ENCODE peak calls at places on chromosomes 11 and 22, in ten cellular contexts. One of them, this sample, is unnamed.
A peak's percentile ranks its signal among the peaks of the same experiment; 100 is the strongest.

GRCh38 chr22:25404923-25405853 is 159.3 kb upstream of the GRK3 start:
- DNase-seq in activated CD4-positive, alpha-beta T cell treated with anti-CD3 and anti-CD28 coated beads for 24 hours: peak; percentile 49
- DNase-seq in EL: peak; percentile 75
- DNase-seq in stimulated activated CD8-positive, alpha-beta memory T cell treated with anti-CD3 and anti-CD28 coated beads, Interleukin-7, amount 100 ng/mL, for 48 hours: peak; percentile 46
- DNase-seq in mammary epithelial cell: peak; percentile 58
- DNase-seq in AG09309: no peak
- DNase-seq in cardiac muscle cell: peak; percentile 82
- DNase-seq in effector memory CD8-positive, alpha-beta T cell: peak; percentile 52
- DNase-seq in fibroblast of the aortic adventitia: peak; percentile 61
- DNase-seq in activated T-cell treated with anti-CD3 and anti-CD28 coated beads for 1 hour: peak; percentile 51
- DNase-seq in this sample: no peak

GRCh38 chr11:62575156-62575555 is 1.5 kb upstream of the EEF1G start:
- DNase-seq in fibroblast of the aortic adventitia: no peak
- DNase-seq in activated CD4-positive, alpha-beta T cell treated with anti-CD3 and anti-CD28 coated beads for 24 hours: no peak
- DNase-seq in AG09309: no peak
- DNase-seq in mammary epithelial cell: no peak
- DNase-seq in EL: no peak
- DNase-seq in activated T-cell treated with anti-CD3 and anti-CD28 coated beads for 1 hour: no peak
- DNase-seq in effector memory CD8-positive, alpha-beta T cell: no peak
- DNase-seq in cardiac muscle cell: no peak
- DNase-seq in stimulated activated CD8-positive, alpha-beta memory T cell treated with anti-CD3 and anti-CD28 coated beads, Interleukin-7, amount 100 ng/mL, for 48 hours: no peak
- DNase-seq in this sample: no peak

GRCh38 chr11:20002312-20003216 is 157.7 kb downstream of the DBX1 start:
- DNase-seq in activated CD4-positive, alpha-beta T cell treated with anti-CD3 and anti-CD28 coated beads for 24 hours: no peak
- DNase-seq in cardiac muscle cell: no peak
- DNase-seq in mammary epithelial cell: no peak
- DNase-seq in AG09309: no peak
- DNase-seq in EL: no peak
- DNase-seq in activated T-cell treated with anti-CD3 and anti-CD28 coated beads for 1 hour: no peak
- DNase-seq in stimulated activated CD8-positive, alpha-beta memory T cell treated with anti-CD3 and anti-CD28 coated beads, Interleukin-7, amount 100 ng/mL, for 48 hours: no peak
- DNase-seq in fibroblast of the aortic adventitia: no peak
- DNase-seq in effector memory CD8-positive, alpha-beta T cell: no peak
- DNase-seq in this sample: no peak

GRCh38 chr11:17528906-17529813 is 15.1 kb downstream of the USH1C start:
- DNase-seq in fibroblast of the aortic adventitia: no peak
- DNase-seq in effector memory CD8-positive, alpha-beta T cell: no peak
- DNase-seq in activated T-cell treated with anti-CD3 and anti-CD28 coated beads for 1 hour: no peak
- DNase-seq in activated CD4-positive, alpha-beta T cell treated with anti-CD3 and anti-CD28 coated beads for 24 hours: no peak
- DNase-seq in stimulated activated CD8-positive, alpha-beta memory T cell treated with anti-CD3 and anti-CD28 coated beads, Interleukin-7, amount 100 ng/mL, for 48 hours: no peak
- DNase-seq in AG09309: no peak
- DNase-seq in mammary epithelial cell: no peak
- DNase-seq in EL: peak; percentile 11
- DNase-seq in cardiac muscle cell: no peak
- DNase-seq in this sample: no peak

GRCh38 chr11:80383655-80384054 is 942.8 kb upstream of the TENM4 start:
- DNase-seq in stimulated activated CD8-positive, alpha-beta memory T cell treated with anti-CD3 and anti-CD28 coated beads, Interleukin-7, amount 100 ng/mL, for 48 hours: no peak
- DNase-seq in activated T-cell treated with anti-CD3 and anti-CD28 coated beads for 1 hour: no peak
- DNase-seq in AG09309: no peak
- DNase-seq in fibroblast of the aortic adventitia: no peak
- DNase-seq in mammary epithelial cell: no peak
- DNase-seq in EL: no peak
- DNase-seq in cardiac muscle cell: peak; percentile 18
- DNase-seq in activated CD4-positive, alpha-beta T cell treated with anti-CD3 and anti-CD28 coated beads for 24 hours: no peak
- DNase-seq in effector memory CD8-positive, alpha-beta T cell: no peak
- DNase-seq in this sample: no peak

GRCh38 chr11:6926208-6927029 is at the start of gene ZNF215:
- DNase-seq in mammary epithelial cell: peak; percentile 88
- DNase-seq in activated CD4-positive, alpha-beta T cell treated with anti-CD3 and anti-CD28 coated beads for 24 hours: no peak
- DNase-seq in effector memory CD8-positive, alpha-beta T cell: no peak
- DNase-seq in activated T-cell treated with anti-CD3 and anti-CD28 coated beads for 1 hour: no peak
- DNase-seq in AG09309: peak; percentile 40
- DNase-seq in stimulated activated CD8-positive, alpha-beta memory T cell treated with anti-CD3 and anti-CD28 coated beads, Interleukin-7, amount 100 ng/mL, for 48 hours: peak; percentile 30
- DNase-seq in EL: peak; percentile 94
- DNase-seq in cardiac muscle cell: peak; percentile 78
- DNase-seq in fibroblast of the aortic adventitia: peak; percentile 70
- DNase-seq in this sample: peak; percentile 45

GRCh38 chr22:23062616-23063538 is 7.4 kb upstream of the GNAZ start:
- DNase-seq in mammary epithelial cell: no peak
- DNase-seq in cardiac muscle cell: no peak
- DNase-seq in stimulated activated CD8-positive, alpha-beta memory T cell treated with anti-CD3 and anti-CD28 coated beads, Interleukin-7, amount 100 ng/mL, for 48 hours: no peak
- DNase-seq in activated CD4-positive, alpha-beta T cell treated with anti-CD3 and anti-CD28 coated beads for 24 hours: no peak
- DNase-seq in activated T-cell treated with anti-CD3 and anti-CD28 coated beads for 1 hour: no peak
- DNase-seq in EL: no peak
- DNase-seq in fibroblast of the aortic adventitia: no peak
- DNase-seq in AG09309: no peak
- DNase-seq in effector memory CD8-positive, alpha-beta T cell: no peak
- DNase-seq in this sample: no peak

GRCh38 chr11:103637250-103637649 is 399.2 kb upstream of the DDI1 start:
- DNase-seq in activated CD4-positive, alpha-beta T cell treated with anti-CD3 and anti-CD28 coated beads for 24 hours: no peak
- DNase-seq in fibroblast of the aortic adventitia: peak; percentile 64
- DNase-seq in activated T-cell treated with anti-CD3 and anti-CD28 coated beads for 1 hour: no peak
- DNase-seq in AG09309: no peak
- DNase-seq in EL: peak; percentile 38
- DNase-seq in effector memory CD8-positive, alpha-beta T cell: no peak
- DNase-seq in cardiac muscle cell: no peak
- DNase-seq in stimulated activated CD8-positive, alpha-beta memory T cell treated with anti-CD3 and anti-CD28 coated beads, Interleukin-7, amount 100 ng/mL, for 48 hours: no peak
- DNase-seq in mammary epithelial cell: no peak
- DNase-seq in this sample: no peak

GRCh38 chr11:73591050-73591449 is 6.9 kb downstream of the FAM168A start:
- DNase-seq in effector memory CD8-positive, alpha-beta T cell: no peak
- DNase-seq in cardiac muscle cell: no peak
- DNase-seq in stimulated activated CD8-positive, alpha-beta memory T cell treated with anti-CD3 and anti-CD28 coated beads, Interleukin-7, amount 100 ng/mL, for 48 hours: no peak
- DNase-seq in mammary epithelial cell: no peak
- DNase-seq in AG09309: no peak
- DNase-seq in EL: no peak
- DNase-seq in activated T-cell treated with anti-CD3 and anti-CD28 coated beads for 1 hour: no peak
- DNase-seq in activated CD4-positive, alpha-beta T cell treated with anti-CD3 and anti-CD28 coated beads for 24 hours: no peak
- DNase-seq in fibroblast of the aortic adventitia: no peak
- DNase-seq in this sample: no peak

GRCh38 chr11:103862049-103862826 is 174.2 kb upstream of the DDI1 start:
- DNase-seq in mammary epithelial cell: no peak
- DNase-seq in effector memory CD8-positive, alpha-beta T cell: no peak
- DNase-seq in fibroblast of the aortic adventitia: no peak
- DNase-seq in activated CD4-positive, alpha-beta T cell treated with anti-CD3 and anti-CD28 coated beads for 24 hours: no peak
- DNase-seq in cardiac muscle cell: no peak
- DNase-seq in EL: no peak
- DNase-seq in activated T-cell treated with anti-CD3 and anti-CD28 coated beads for 1 hour: no peak
- DNase-seq in stimulated activated CD8-positive, alpha-beta memory T cell treated with anti-CD3 and anti-CD28 coated beads, Interleukin-7, amount 100 ng/mL, for 48 hours: no peak
- DNase-seq in AG09309: no peak
- DNase-seq in this sample: no peak

GRCh38 chr11:15800121-15800800 is 556.1 kb downstream of the SOX6 start:
- DNase-seq in mammary epithelial cell: peak; percentile 87
- DNase-seq in activated T-cell treated with anti-CD3 and anti-CD28 coated beads for 1 hour: no peak
- DNase-seq in cardiac muscle cell: no peak
- DNase-seq in effector memory CD8-positive, alpha-beta T cell: no peak
- DNase-seq in EL: peak; percentile 82
- DNase-seq in AG09309: peak; percentile 53
- DNase-seq in fibroblast of the aortic adventitia: peak; percentile 87
- DNase-seq in activated CD4-positive, alpha-beta T cell treated with anti-CD3 and anti-CD28 coated beads for 24 hours: no peak
- DNase-seq in stimulated activated CD8-positive, alpha-beta memory T cell treated with anti-CD3 and anti-CD28 coated beads, Interleukin-7, amount 100 ng/mL, for 48 hours: no peak
- DNase-seq in this sample: no peak

GRCh38 chr11:101470881-101471535 is 112.8 kb downstream of the TRPC6 start:
- DNase-seq in mammary epithelial cell: peak; percentile 23
- DNase-seq in AG09309: no peak
- DNase-seq in EL: peak; percentile 44
- DNase-seq in fibroblast of the aortic adventitia: no peak
- DNase-seq in stimulated activated CD8-positive, alpha-beta memory T cell treated with anti-CD3 and anti-CD28 coated beads, Interleukin-7, amount 100 ng/mL, for 48 hours: no peak
- DNase-seq in activated T-cell treated with anti-CD3 and anti-CD28 coated beads for 1 hour: no peak
- DNase-seq in effector memory CD8-positive, alpha-beta T cell: no peak
- DNase-seq in activated CD4-positive, alpha-beta T cell treated with anti-CD3 and anti-CD28 coated beads for 24 hours: no peak
- DNase-seq in cardiac muscle cell: no peak
- DNase-seq in this sample: no peak

GRCh38 chr22:32700186-32700882 is 101.2 kb upstream of the TIMP3 start:
- DNase-seq in AG09309: no peak
- DNase-seq in fibroblast of the aortic adventitia: peak; percentile 75
- DNase-seq in cardiac muscle cell: no peak
- DNase-seq in effector memory CD8-positive, alpha-beta T cell: no peak
- DNase-seq in mammary epithelial cell: no peak
- DNase-seq in activated CD4-positive, alpha-beta T cell treated with anti-CD3 and anti-CD28 coated beads for 24 hours: no peak
- DNase-seq in EL: peak; percentile 65
- DNase-seq in stimulated activated CD8-positive, alpha-beta memory T cell treated with anti-CD3 and anti-CD28 coated beads, Interleukin-7, amount 100 ng/mL, for 48 hours: no peak
- DNase-seq in activated T-cell treated with anti-CD3 and anti-CD28 coated beads for 1 hour: no peak
- DNase-seq in this sample: no peak

GRCh38 chr11:82978422-82979099 is 77.0 kb downstream of the DDIAS start:
- DNase-seq in effector memory CD8-positive, alpha-beta T cell: no peak
- DNase-seq in cardiac muscle cell: no peak
- DNase-seq in stimulated activated CD8-positive, alpha-beta memory T cell treated with anti-CD3 and anti-CD28 coated beads, Interleukin-7, amount 100 ng/mL, for 48 hours: no peak
- DNase-seq in fibroblast of the aortic adventitia: peak; percentile 69
- DNase-seq in EL: peak; percentile 85
- DNase-seq in activated CD4-positive, alpha-beta T cell treated with anti-CD3 and anti-CD28 coated beads for 24 hours: no peak
- DNase-seq in mammary epithelial cell: peak; percentile 89
- DNase-seq in AG09309: peak; percentile 63
- DNase-seq in activated T-cell treated with anti-CD3 and anti-CD28 coated beads for 1 hour: no peak
- DNase-seq in this sample: no peak

GRCh38 chr11:12724301-12725046 is 50.3 kb downstream of the TEAD1 start:
- DNase-seq in activated CD4-positive, alpha-beta T cell treated with anti-CD3 and anti-CD28 coated beads for 24 hours: no peak
- DNase-seq in activated T-cell treated with anti-CD3 and anti-CD28 coated beads for 1 hour: no peak
- DNase-seq in effector memory CD8-positive, alpha-beta T cell: no peak
- DNase-seq in fibroblast of the aortic adventitia: peak; percentile 85
- DNase-seq in EL: peak; percentile 96
- DNase-seq in stimulated activated CD8-positive, alpha-beta memory T cell treated with anti-CD3 and anti-CD28 coated beads, Interleukin-7, amount 100 ng/mL, for 48 hours: no peak
- DNase-seq in AG09309: no peak
- DNase-seq in mammary epithelial cell: peak; percentile 92
- DNase-seq in cardiac muscle cell: no peak
- DNase-seq in this sample: peak; percentile 84

GRCh38 chr11:3109921-3110706 is 52.9 kb upstream of the CARS1 start:
- DNase-seq in stimulated activated CD8-positive, alpha-beta memory T cell treated with anti-CD3 and anti-CD28 coated beads, Interleukin-7, amount 100 ng/mL, for 48 hours: peak; percentile 14
- DNase-seq in cardiac muscle cell: peak; percentile 56
- DNase-seq in activated CD4-positive, alpha-beta T cell treated with anti-CD3 and anti-CD28 coated beads for 24 hours: peak; percentile 3
- DNase-seq in effector memory CD8-positive, alpha-beta T cell: peak; percentile 41
- DNase-seq in activated T-cell treated with anti-CD3 and anti-CD28 coated beads for 1 hour: peak; percentile 12
- DNase-seq in fibroblast of the aortic adventitia: peak; percentile 23
- DNase-seq in mammary epithelial cell: peak; percentile 34
- DNase-seq in EL: peak; percentile 39
- DNase-seq in AG09309: no peak
- DNase-seq in this sample: no peak

GRCh38 chr11:134785660-134786284 is 373.7 kb upstream of the B3GAT1 start:
- DNase-seq in cardiac muscle cell: no peak
- DNase-seq in mammary epithelial cell: no peak
- DNase-seq in activated CD4-positive, alpha-beta T cell treated with anti-CD3 and anti-CD28 coated beads for 24 hours: no peak
- DNase-seq in AG09309: no peak
- DNase-seq in stimulated activated CD8-positive, alpha-beta memory T cell treated with anti-CD3 and anti-CD28 coated beads, Interleukin-7, amount 100 ng/mL, for 48 hours: no peak
- DNase-seq in effector memory CD8-positive, alpha-beta T cell: no peak
- DNase-seq in EL: no peak
- DNase-seq in activated T-cell treated with anti-CD3 and anti-CD28 coated beads for 1 hour: no peak
- DNase-seq in fibroblast of the aortic adventitia: no peak
- DNase-seq in this sample: no peak

GRCh38 chr11:12155696-12156095 is 45.3 kb downstream of the MICAL2 start:
- DNase-seq in activated CD4-positive, alpha-beta T cell treated with anti-CD3 and anti-CD28 coated beads for 24 hours: no peak
- DNase-seq in stimulated activated CD8-positive, alpha-beta memory T cell treated with anti-CD3 and anti-CD28 coated beads, Interleukin-7, amount 100 ng/mL, for 48 hours: no peak
- DNase-seq in AG09309: no peak
- DNase-seq in mammary epithelial cell: no peak
- DNase-seq in EL: no peak
- DNase-seq in activated T-cell treated with anti-CD3 and anti-CD28 coated beads for 1 hour: no peak
- DNase-seq in effector memory CD8-positive, alpha-beta T cell: no peak
- DNase-seq in fibroblast of the aortic adventitia: no peak
- DNase-seq in cardiac muscle cell: no peak
- DNase-seq in this sample: no peak

GRCh38 chr11:70482529-70482917 is 84.2 kb downstream of the CTTN start:
- DNase-seq in mammary epithelial cell: no peak
- DNase-seq in fibroblast of the aortic adventitia: peak; percentile 31
- DNase-seq in EL: peak; percentile 9
- DNase-seq in effector memory CD8-positive, alpha-beta T cell: no peak
- DNase-seq in AG09309: no peak
- DNase-seq in stimulated activated CD8-positive, alpha-beta memory T cell treated with anti-CD3 and anti-CD28 coated beads, Interleukin-7, amount 100 ng/mL, for 48 hours: no peak
- DNase-seq in activated T-cell treated with anti-CD3 and anti-CD28 coated beads for 1 hour: no peak
- DNase-seq in cardiac muscle cell: peak; percentile 86
- DNase-seq in activated CD4-positive, alpha-beta T cell treated with anti-CD3 and anti-CD28 coated beads for 24 hours: no peak
- DNase-seq in this sample: no peak

GRCh38 chr11:128715691-128716153 is 21.9 kb downstream of the FLI1 start:
- DNase-seq in effector memory CD8-positive, alpha-beta T cell: no peak
- DNase-seq in cardiac muscle cell: no peak
- DNase-seq in fibroblast of the aortic adventitia: peak; percentile 97
- DNase-seq in mammary epithelial cell: peak; percentile 31
- DNase-seq in AG09309: no peak
- DNase-seq in EL: peak; percentile 69
- DNase-seq in activated T-cell treated with anti-CD3 and anti-CD28 coated beads for 1 hour: no peak
- DNase-seq in stimulated activated CD8-positive, alpha-beta memory T cell treated with anti-CD3 and anti-CD28 coated beads, Interleukin-7, amount 100 ng/mL, for 48 hours: no peak
- DNase-seq in activated CD4-positive, alpha-beta T cell treated with anti-CD3 and anti-CD28 coated beads for 24 hours: no peak
- DNase-seq in this sample: no peak

GRCh38 chr11:12139144-12139881 is 28.9 kb downstream of the MICAL2 start:
- DNase-seq in effector memory CD8-positive, alpha-beta T cell: no peak
- DNase-seq in activated CD4-positive, alpha-beta T cell treated with anti-CD3 and anti-CD28 coated beads for 24 hours: no peak
- DNase-seq in EL: peak; percentile 56
- DNase-seq in activated T-cell treated with anti-CD3 and anti-CD28 coated beads for 1 hour: no peak
- DNase-seq in mammary epithelial cell: no peak
- DNase-seq in cardiac muscle cell: no peak
- DNase-seq in AG09309: no peak
- DNase-seq in fibroblast of the aortic adventitia: peak; percentile 90
- DNase-seq in stimulated activated CD8-positive, alpha-beta memory T cell treated with anti-CD3 and anti-CD28 coated beads, Interleukin-7, amount 100 ng/mL, for 48 hours: no peak
- DNase-seq in this sample: no peak

GRCh38 chr11:13324709-13325108 is 47.1 kb downstream of the BMAL1 start:
- DNase-seq in stimulated activated CD8-positive, alpha-beta memory T cell treated with anti-CD3 and anti-CD28 coated beads, Interleukin-7, amount 100 ng/mL, for 48 hours: no peak
- DNase-seq in EL: no peak
- DNase-seq in activated T-cell treated with anti-CD3 and anti-CD28 coated beads for 1 hour: no peak
- DNase-seq in fibroblast of the aortic adventitia: no peak
- DNase-seq in AG09309: no peak
- DNase-seq in effector memory CD8-positive, alpha-beta T cell: no peak
- DNase-seq in mammary epithelial cell: no peak
- DNase-seq in activated CD4-positive, alpha-beta T cell treated with anti-CD3 and anti-CD28 coated beads for 24 hours: no peak
- DNase-seq in cardiac muscle cell: no peak
- DNase-seq in this sample: no peak